ENCODE peak calls at places on chromosomes 16 and 17, in nine cellular contexts. One of them, this sample, is unnamed.

GRCh38 chr17:77498056-77498785 is 357.5 kb downstream of the SEC14L1 start:
- DNase-seq in fibroblast of lung: no peak
- DNase-seq in GM23338: no peak
- DNase-seq in neural progenitor cell: no peak
- DNase-seq in HCT116: no peak
- DNase-seq in H1: no peak
- DNase-seq in PC-3: no peak
- DNase-seq in GM23248: no peak
- DNase-seq in GM12878: no peak
- DNase-seq in this sample: no peak

GRCh38 chr16:73122604-73123386 is 74.9 kb upstream of the ZFHX3 start:
- DNase-seq in fibroblast of lung: peak; percentile 3
- DNase-seq in GM23338: no peak
- DNase-seq in neural progenitor cell: no peak
- DNase-seq in HCT116: no peak
- DNase-seq in H1: no peak
- DNase-seq in PC-3: no peak
- DNase-seq in GM23248: peak; percentile 27
- DNase-seq in GM12878: no peak
- DNase-seq in this sample: no peak

GRCh38 chr17:10802487-10803284 is 1.2 kb downstream of the TMEM238L start:
- DNase-seq in fibroblast of lung: no peak
- DNase-seq in GM23338: no peak
- DNase-seq in neural progenitor cell: no peak
- DNase-seq in HCT116: no peak
- DNase-seq in H1: no peak
- DNase-seq in PC-3: no peak
- DNase-seq in GM23248: no peak
- DNase-seq in GM12878: no peak
- DNase-seq in this sample: no peak

GRCh38 chr17:64457156-64457555 is 8.2 kb downstream of the MILR1 start:
- DNase-seq in fibroblast of lung: peak; percentile 84
- DNase-seq in GM23338: no peak
- DNase-seq in neural progenitor cell: no peak
- DNase-seq in HCT116: no peak
- DNase-seq in H1: no peak
- DNase-seq in PC-3: no peak
- DNase-seq in GM23248: peak; percentile 27
- DNase-seq in GM12878: no peak
- DNase-seq in this sample: no peak

GRCh38 chr16:27717726-27718125 is 167.8 kb downstream of the KATNIP start:
- DNase-seq in fibroblast of lung: no peak
- DNase-seq in GM23338: no peak
- DNase-seq in neural progenitor cell: no peak
- DNase-seq in HCT116: no peak
- DNase-seq in H1: no peak
- DNase-seq in PC-3: no peak
- DNase-seq in GM23248: no peak
- DNase-seq in GM12878: no peak
- DNase-seq in this sample: no peak

GRCh38 chr16:56625943-56626654 is 518 bp downstream of the MT1E start:
- DNase-seq in fibroblast of lung: peak; percentile 90
- DNase-seq in GM23338: no peak
- DNase-seq in neural progenitor cell: no peak
- DNase-seq in HCT116: no peak
- DNase-seq in H1: no peak
- DNase-seq in PC-3: no peak
- DNase-seq in GM23248: peak; percentile 94
- DNase-seq in GM12878: no peak
- DNase-seq in this sample: no peak

GRCh38 chr17:64787921-64788271 is 125.8 kb upstream of the SMURF2 start:
- DNase-seq in fibroblast of lung: no peak
- DNase-seq in GM23338: no peak
- DNase-seq in neural progenitor cell: no peak
- DNase-seq in HCT116: no peak
- DNase-seq in H1: no peak
- DNase-seq in PC-3: no peak
- DNase-seq in GM23248: no peak
- DNase-seq in GM12878: no peak
- DNase-seq in this sample: no peak

GRCh38 chr17:64133546-64134215 is 3.7 kb upstream of the ERN1 start:
- DNase-seq in fibroblast of lung: peak; percentile 40
- DNase-seq in GM23338: peak; percentile 83
- DNase-seq in neural progenitor cell: peak; percentile 81
- DNase-seq in HCT116: peak; percentile 75
- DNase-seq in H1: no peak
- DNase-seq in PC-3: peak; percentile 91
- DNase-seq in GM23248: peak; percentile 79
- DNase-seq in GM12878: no peak
- DNase-seq in this sample: no peak

GRCh38 chr17:45820052-45820780 is 24.5 kb upstream of the SPPL2C start:
- DNase-seq in fibroblast of lung: no peak
- DNase-seq in GM23338: no peak
- DNase-seq in neural progenitor cell: no peak
- DNase-seq in HCT116: no peak
- DNase-seq in H1: no peak
- DNase-seq in PC-3: no peak
- DNase-seq in GM23248: no peak
- DNase-seq in GM12878: no peak
- DNase-seq in this sample: no peak

DNA sequence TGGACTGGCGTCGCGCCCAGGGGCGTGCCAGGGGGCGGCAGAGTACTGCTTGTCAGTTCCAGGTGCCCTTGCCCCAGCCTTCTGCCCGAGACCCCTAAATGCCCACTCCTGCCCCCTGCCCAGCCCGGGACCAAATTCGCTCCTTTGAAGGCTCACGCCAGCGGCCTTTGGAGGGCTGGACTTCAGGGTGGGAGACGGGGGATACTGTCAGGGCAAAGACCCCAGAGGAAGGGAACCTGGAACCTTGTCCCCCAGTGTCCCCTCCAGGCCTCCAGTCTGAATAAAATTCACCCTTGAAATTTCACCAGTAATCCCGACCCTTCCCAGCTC is 737 bp downstream of the OTOP3 start:
- DNase-seq in fibroblast of lung: no peak
- DNase-seq in GM23338: no peak
- DNase-seq in neural progenitor cell: no peak
- DNase-seq in HCT116: no peak
- DNase-seq in H1: no peak
- DNase-seq in PC-3: no peak
- DNase-seq in GM23248: no peak
- DNase-seq in GM12878: no peak
- DNase-seq in this sample: no peak
- TF ChIP-seq EZH2 in fibroblast of lung: peak; percentile 61
- TF ChIP-seq EZH2 in GM23338: no peak
- TF ChIP-seq EZH2 in neural progenitor cell: peak; percentile 2
- TF ChIP-seq EZH2 in HCT116: no peak
- TF ChIP-seq EZH2 in H1: no peak
- TF ChIP-seq EZH2 in PC-3: no peak
- TF ChIP-seq EZH2 in GM23248: peak; percentile 70
- TF ChIP-seq EZH2 in GM12878: no peak
- TF ChIP-seq EZH2 in this sample: no peak

GRCh38 chr16:8590811-8591210 is 500 bp upstream of the TMEM114 start:
- DNase-seq in fibroblast of lung: no peak
- DNase-seq in GM23338: no peak
- DNase-seq in neural progenitor cell: no peak
- DNase-seq in HCT116: no peak
- DNase-seq in H1: no peak
- DNase-seq in PC-3: no peak
- DNase-seq in GM23248: no peak
- DNase-seq in GM12878: no peak
- DNase-seq in this sample: no peak

GRCh38 chr16:8588703-8589292 is 1.5 kb downstream of the TMEM114 start:
- DNase-seq in fibroblast of lung: no peak
- DNase-seq in GM23338: peak; percentile 87
- DNase-seq in neural progenitor cell: peak; percentile 71
- DNase-seq in HCT116: no peak
- DNase-seq in H1: peak; percentile 64
- DNase-seq in PC-3: no peak
- DNase-seq in GM23248: no peak
- DNase-seq in GM12878: no peak
- DNase-seq in this sample: no peak

GRCh38 chr16:8591451-8591850 is 1.1 kb upstream of the TMEM114 start:
- DNase-seq in fibroblast of lung: no peak
- DNase-seq in GM23338: no peak
- DNase-seq in neural progenitor cell: no peak
- DNase-seq in HCT116: no peak
- DNase-seq in H1: no peak
- DNase-seq in PC-3: no peak
- DNase-seq in GM23248: no peak
- DNase-seq in GM12878: no peak
- DNase-seq in this sample: no peak

GRCh38 chr16:8589293-8590160 is 784 bp downstream of the TMEM114 start:
- DNase-seq in fibroblast of lung: no peak
- DNase-seq in GM23338: peak; percentile 71
- DNase-seq in neural progenitor cell: peak; percentile 77
- DNase-seq in HCT116: no peak
- DNase-seq in H1: no peak
- DNase-seq in PC-3: no peak
- DNase-seq in GM23248: no peak
- DNase-seq in GM12878: no peak
- DNase-seq in this sample: no peak

GRCh38 chr16:8590161-8590688 is at the start of gene TMEM114:
- DNase-seq in fibroblast of lung: no peak
- DNase-seq in GM23338: peak; percentile 67
- DNase-seq in neural progenitor cell: peak; percentile 61
- DNase-seq in HCT116: no peak
- DNase-seq in H1: no peak
- DNase-seq in PC-3: no peak
- DNase-seq in GM23248: no peak
- DNase-seq in GM12878: no peak
- DNase-seq in this sample: no peak
- H3K27ac ChIP-seq in fibroblast of lung: no peak within 1 kb of the TSS
- H3K27ac ChIP-seq in GM23338: no peak within 1 kb of the TSS
- H3K27ac ChIP-seq in neural progenitor cell: no peak within 1 kb of the TSS
- H3K27ac ChIP-seq in HCT116: no peak within 1 kb of the TSS
- H3K27ac ChIP-seq in H1: no peak within 1 kb of the TSS
- H3K27ac ChIP-seq in PC-3: no peak within 1 kb of the TSS
- H3K27ac ChIP-seq in GM23248: no peak within 1 kb of the TSS
- H3K27ac ChIP-seq in GM12878: no peak within 1 kb of the TSS
- H3K27ac ChIP-seq in this sample: no peak within 1 kb of the TSS

DNA sequence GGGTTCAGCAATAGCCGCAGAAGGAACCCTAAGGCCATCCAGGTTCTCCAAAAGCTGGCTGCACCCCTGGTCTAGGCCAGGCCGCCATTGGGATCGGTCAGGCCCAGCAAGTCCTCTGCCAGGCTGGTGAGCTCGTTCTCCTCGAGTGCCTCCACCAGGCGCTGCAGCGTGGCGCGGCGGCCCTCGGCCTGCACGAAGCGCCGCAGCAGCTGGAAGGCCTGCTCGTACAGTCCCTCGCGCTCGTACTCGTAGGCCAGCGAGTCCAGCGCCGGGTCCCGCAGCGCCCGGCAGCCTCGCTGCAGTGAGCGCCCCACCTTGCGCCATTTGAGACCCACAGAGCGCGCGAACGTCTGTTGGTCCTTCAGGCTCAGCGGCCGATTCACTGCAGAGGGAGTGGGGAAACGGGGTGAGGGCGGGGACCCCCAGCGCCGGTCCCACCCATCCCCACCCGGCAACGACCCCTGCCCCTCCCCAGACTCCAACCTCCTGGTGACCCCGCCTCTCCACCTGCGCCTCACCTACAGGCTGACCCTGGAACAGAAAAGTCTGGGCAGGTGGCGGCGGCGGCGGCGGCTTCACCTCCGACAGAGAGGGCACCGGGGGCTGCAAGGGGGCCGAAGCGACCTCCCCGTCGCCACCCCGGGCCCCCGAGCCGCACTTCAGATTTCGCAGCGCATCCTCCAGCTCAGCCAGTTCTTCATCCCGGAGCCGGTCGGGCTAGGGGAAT is 3.9 kb upstream of the B3GNT9 start:
- DNase-seq in fibroblast of lung: no peak
- DNase-seq in GM23338: peak; percentile 58
- DNase-seq in neural progenitor cell: peak; percentile 66
- DNase-seq in HCT116: no peak
- DNase-seq in H1: no peak
- DNase-seq in PC-3: no peak
- DNase-seq in GM23248: no peak
- DNase-seq in GM12878: no peak
- DNase-seq in this sample: no peak
- H3K4me3 ChIP-seq in fibroblast of lung: no peak overlapping the region
- H3K4me3 ChIP-seq in GM23338: peak overlapping the region; percentile 57
- H3K4me3 ChIP-seq in neural progenitor cell: peak overlapping the region; percentile 48
- H3K4me3 ChIP-seq in HCT116: no peak overlapping the region
- H3K4me3 ChIP-seq in H1: peak overlapping the region; percentile 1
- H3K4me3 ChIP-seq in PC-3: peak overlapping the region; percentile 43
- H3K4me3 ChIP-seq in GM23248: peak overlapping the region; percentile 50
- H3K4me3 ChIP-seq in GM12878: peak overlapping the region; percentile 45
- H3K4me3 ChIP-seq in this sample: no peak overlapping the region

GRCh38 chr16:50254072-50254471 is 12.3 kb upstream of the ADCY7 start:
- DNase-seq in fibroblast of lung: no peak
- DNase-seq in GM23338: no peak
- DNase-seq in neural progenitor cell: no peak
- DNase-seq in HCT116: no peak
- DNase-seq in H1: no peak
- DNase-seq in PC-3: no peak
- DNase-seq in GM23248: no peak
- DNase-seq in GM12878: no peak
- DNase-seq in this sample: no peak
- TF ChIP-seq EZH2 in fibroblast of lung: no peak
- TF ChIP-seq EZH2 in GM23338: no peak
- TF ChIP-seq EZH2 in neural progenitor cell: no peak
- TF ChIP-seq EZH2 in HCT116: no peak
- TF ChIP-seq EZH2 in H1: no peak
- TF ChIP-seq EZH2 in PC-3: no peak
- TF ChIP-seq EZH2 in GM23248: no peak
- TF ChIP-seq EZH2 in GM12878: no peak
- TF ChIP-seq EZH2 in this sample: no peak

GRCh38 chr17:1366234-1366633 is 33.8 kb downstream of the YWHAE start:
- DNase-seq in fibroblast of lung: no peak
- DNase-seq in GM23338: peak; percentile 18
- DNase-seq in neural progenitor cell: no peak
- DNase-seq in HCT116: no peak
- DNase-seq in H1: no peak
- DNase-seq in PC-3: no peak
- DNase-seq in GM23248: no peak
- DNase-seq in GM12878: no peak
- DNase-seq in this sample: no peak
- H3K27ac ChIP-seq in fibroblast of lung: no peak overlapping the region
- H3K27ac ChIP-seq in GM23338: peak overlapping the region; percentile 15
- H3K27ac ChIP-seq in neural progenitor cell: peak overlapping the region; percentile 70
- H3K27ac ChIP-seq in HCT116: no peak overlapping the region
- H3K27ac ChIP-seq in H1: no peak overlapping the region
- H3K27ac ChIP-seq in PC-3: no peak overlapping the region
- H3K27ac ChIP-seq in GM23248: peak overlapping the region; percentile 77
- H3K27ac ChIP-seq in GM12878: no peak overlapping the region
- H3K27ac ChIP-seq in this sample: peak overlapping the region; percentile 67

DNA sequence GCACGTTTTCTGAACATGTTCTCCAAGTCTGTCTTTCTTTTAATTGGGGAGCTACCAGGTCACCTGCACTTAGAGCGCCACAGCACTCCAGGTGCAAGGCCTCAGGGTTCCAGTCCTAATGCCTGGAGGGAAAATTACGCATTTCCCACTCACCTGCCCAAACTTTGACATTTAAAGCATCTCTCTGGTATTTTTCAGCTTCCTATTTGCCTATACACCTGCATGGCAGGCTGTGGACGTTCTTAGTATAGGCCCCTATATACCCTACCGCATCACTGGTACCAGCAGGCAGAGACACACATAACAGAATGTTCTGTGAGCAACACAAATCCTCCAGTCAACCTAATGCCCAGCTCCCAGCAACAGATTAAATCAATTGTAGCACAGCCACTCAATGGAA is 213.3 kb downstream of the MRTFB start:
- DNase-seq in fibroblast of lung: no peak
- DNase-seq in GM23338: peak; percentile 19
- DNase-seq in neural progenitor cell: peak; percentile 44
- DNase-seq in HCT116: no peak
- DNase-seq in H1: no peak
- DNase-seq in PC-3: no peak
- DNase-seq in GM23248: no peak
- DNase-seq in GM12878: no peak
- DNase-seq in this sample: peak; percentile 35
- H3K4me3 ChIP-seq in fibroblast of lung: no peak overlapping the region
- H3K4me3 ChIP-seq in GM23338: peak overlapping the region; percentile 95
- H3K4me3 ChIP-seq in neural progenitor cell: peak overlapping the region; percentile 83
- H3K4me3 ChIP-seq in HCT116: peak overlapping the region; percentile 66
- H3K4me3 ChIP-seq in H1: peak overlapping the region; percentile 65
- H3K4me3 ChIP-seq in PC-3: peak overlapping the region; percentile 98
- H3K4me3 ChIP-seq in GM23248: no peak overlapping the region
- H3K4me3 ChIP-seq in GM12878: no peak overlapping the region
- H3K4me3 ChIP-seq in this sample: peak overlapping the region; percentile 75